ENCODE peak calls at places on chromosomes 12 and 14, in ten cellular contexts. One of them, this sample, is unnamed.

GRCh38 chr12:132952371-132953162 is 3.5 kb downstream of the ZNF605 start:
- DNase-seq in foreskin melanocyte: no peak
- DNase-seq in activated naive CD4-positive, alpha-beta T cell treated with anti-CD3 and anti-CD28 coated beads for 36 hours: no peak
- DNase-seq in right atrium auricular region: no peak
- DNase-seq in midbrain: no peak
- DNase-seq in stimulated activated CD8-positive, alpha-beta memory T cell treated with anti-CD3 and anti-CD28 coated beads, Interleukin-15, amount 100 ng/mL, for 24 hours: no peak
- DNase-seq in activated T-cell treated with anti-CD3 and anti-CD28 coated beads for 1 hour: no peak
- DNase-seq in ELR: no peak
- DNase-seq in LHCN-M2: no peak
- DNase-seq in SW 1271: no peak
- DNase-seq in this sample: no peak

GRCh38 chr12:2642176-2642892 is 152.4 kb upstream of the FKBP4 start:
- DNase-seq in foreskin melanocyte: no peak
- DNase-seq in activated naive CD4-positive, alpha-beta T cell treated with anti-CD3 and anti-CD28 coated beads for 36 hours: peak
- DNase-seq in right atrium auricular region: no peak
- DNase-seq in midbrain: no peak
- DNase-seq in stimulated activated CD8-positive, alpha-beta memory T cell treated with anti-CD3 and anti-CD28 coated beads, Interleukin-15, amount 100 ng/mL, for 24 hours: no peak
- DNase-seq in activated T-cell treated with anti-CD3 and anti-CD28 coated beads for 1 hour: no peak
- DNase-seq in ELR: no peak
- DNase-seq in LHCN-M2: no peak
- DNase-seq in SW 1271: no peak
- DNase-seq in this sample: no peak

GRCh38 chr12:10408842-10409241 is 715 bp downstream of the KLRC4 start:
- DNase-seq in foreskin melanocyte: no peak
- DNase-seq in activated naive CD4-positive, alpha-beta T cell treated with anti-CD3 and anti-CD28 coated beads for 36 hours: no peak
- DNase-seq in right atrium auricular region: no peak
- DNase-seq in midbrain: no peak
- DNase-seq in stimulated activated CD8-positive, alpha-beta memory T cell treated with anti-CD3 and anti-CD28 coated beads, Interleukin-15, amount 100 ng/mL, for 24 hours: no peak
- DNase-seq in activated T-cell treated with anti-CD3 and anti-CD28 coated beads for 1 hour: no peak
- DNase-seq in ELR: no peak
- DNase-seq in LHCN-M2: no peak
- DNase-seq in SW 1271: no peak
- DNase-seq in this sample: no peak

GRCh38 chr14:75489480-75489837 is 32.8 kb upstream of the BATF start:
- DNase-seq in foreskin melanocyte: no peak
- DNase-seq in activated naive CD4-positive, alpha-beta T cell treated with anti-CD3 and anti-CD28 coated beads for 36 hours: no peak
- DNase-seq in right atrium auricular region: peak
- DNase-seq in midbrain: no peak
- DNase-seq in stimulated activated CD8-positive, alpha-beta memory T cell treated with anti-CD3 and anti-CD28 coated beads, Interleukin-15, amount 100 ng/mL, for 24 hours: no peak
- DNase-seq in activated T-cell treated with anti-CD3 and anti-CD28 coated beads for 1 hour: no peak
- DNase-seq in ELR: no peak
- DNase-seq in LHCN-M2: no peak
- DNase-seq in SW 1271: no peak
- DNase-seq in this sample: no peak

GRCh38 chr12:29428630-29429029 is 47.7 kb upstream of the ERGIC2 start:
- DNase-seq in foreskin melanocyte: peak
- DNase-seq in activated naive CD4-positive, alpha-beta T cell treated with anti-CD3 and anti-CD28 coated beads for 36 hours: peak
- DNase-seq in right atrium auricular region: no peak
- DNase-seq in midbrain: no peak
- DNase-seq in stimulated activated CD8-positive, alpha-beta memory T cell treated with anti-CD3 and anti-CD28 coated beads, Interleukin-15, amount 100 ng/mL, for 24 hours: no peak
- DNase-seq in activated T-cell treated with anti-CD3 and anti-CD28 coated beads for 1 hour: no peak
- DNase-seq in ELR: peak
- DNase-seq in LHCN-M2: peak
- DNase-seq in SW 1271: no peak
- DNase-seq in this sample: no peak

GRCh38 chr14:75274899-75275569 is 3.6 kb upstream of the FOS start:
- DNase-seq in foreskin melanocyte: peak
- DNase-seq in activated naive CD4-positive, alpha-beta T cell treated with anti-CD3 and anti-CD28 coated beads for 36 hours: peak
- DNase-seq in right atrium auricular region: peak
- DNase-seq in midbrain: peak
- DNase-seq in stimulated activated CD8-positive, alpha-beta memory T cell treated with anti-CD3 and anti-CD28 coated beads, Interleukin-15, amount 100 ng/mL, for 24 hours: no peak
- DNase-seq in activated T-cell treated with anti-CD3 and anti-CD28 coated beads for 1 hour: no peak
- DNase-seq in ELR: no peak
- DNase-seq in LHCN-M2: no peak
- DNase-seq in SW 1271: no peak
- DNase-seq in this sample: no peak

GRCh38 chr14:88614218-88614907 is 51.5 kb downstream of the ZC3H14 start:
- DNase-seq in foreskin melanocyte: no peak
- DNase-seq in activated naive CD4-positive, alpha-beta T cell treated with anti-CD3 and anti-CD28 coated beads for 36 hours: no peak
- DNase-seq in right atrium auricular region: no peak
- DNase-seq in midbrain: no peak
- DNase-seq in stimulated activated CD8-positive, alpha-beta memory T cell treated with anti-CD3 and anti-CD28 coated beads, Interleukin-15, amount 100 ng/mL, for 24 hours: no peak
- DNase-seq in activated T-cell treated with anti-CD3 and anti-CD28 coated beads for 1 hour: no peak
- DNase-seq in ELR: peak
- DNase-seq in LHCN-M2: peak
- DNase-seq in SW 1271: no peak
- DNase-seq in this sample: no peak

GRCh38 chr14:91892918-91893527 is 25.7 kb upstream of the TC2N start:
- DNase-seq in foreskin melanocyte: no peak
- DNase-seq in activated naive CD4-positive, alpha-beta T cell treated with anti-CD3 and anti-CD28 coated beads for 36 hours: peak
- DNase-seq in right atrium auricular region: no peak
- DNase-seq in midbrain: peak
- DNase-seq in stimulated activated CD8-positive, alpha-beta memory T cell treated with anti-CD3 and anti-CD28 coated beads, Interleukin-15, amount 100 ng/mL, for 24 hours: no peak
- DNase-seq in activated T-cell treated with anti-CD3 and anti-CD28 coated beads for 1 hour: no peak
- DNase-seq in ELR: peak
- DNase-seq in LHCN-M2: peak
- DNase-seq in SW 1271: no peak
- DNase-seq in this sample: peak

GRCh38 chr12:14833952-14834351 is 9.4 kb downstream of the ART4 start:
- DNase-seq in foreskin melanocyte: no peak
- DNase-seq in activated naive CD4-positive, alpha-beta T cell treated with anti-CD3 and anti-CD28 coated beads for 36 hours: no peak
- DNase-seq in right atrium auricular region: no peak
- DNase-seq in midbrain: no peak
- DNase-seq in stimulated activated CD8-positive, alpha-beta memory T cell treated with anti-CD3 and anti-CD28 coated beads, Interleukin-15, amount 100 ng/mL, for 24 hours: no peak
- DNase-seq in activated T-cell treated with anti-CD3 and anti-CD28 coated beads for 1 hour: no peak
- DNase-seq in ELR: peak
- DNase-seq in LHCN-M2: peak
- DNase-seq in SW 1271: no peak
- DNase-seq in this sample: no peak

GRCh38 chr12:124720687-124721500 is 142.8 kb downstream of the SCARB1 start:
- DNase-seq in foreskin melanocyte: no peak
- DNase-seq in activated naive CD4-positive, alpha-beta T cell treated with anti-CD3 and anti-CD28 coated beads for 36 hours: peak
- DNase-seq in right atrium auricular region: no peak
- DNase-seq in midbrain: peak
- DNase-seq in stimulated activated CD8-positive, alpha-beta memory T cell treated with anti-CD3 and anti-CD28 coated beads, Interleukin-15, amount 100 ng/mL, for 24 hours: no peak
- DNase-seq in activated T-cell treated with anti-CD3 and anti-CD28 coated beads for 1 hour: no peak
- DNase-seq in ELR: peak
- DNase-seq in LHCN-M2: peak
- DNase-seq in SW 1271: no peak
- DNase-seq in this sample: no peak

GRCh38 chr12:132495165-132495544 is 5.2 kb downstream of the FBRSL1 start:
- DNase-seq in foreskin melanocyte: no peak
- DNase-seq in activated naive CD4-positive, alpha-beta T cell treated with anti-CD3 and anti-CD28 coated beads for 36 hours: no peak
- DNase-seq in right atrium auricular region: no peak
- DNase-seq in midbrain: no peak
- DNase-seq in stimulated activated CD8-positive, alpha-beta memory T cell treated with anti-CD3 and anti-CD28 coated beads, Interleukin-15, amount 100 ng/mL, for 24 hours: no peak
- DNase-seq in activated T-cell treated with anti-CD3 and anti-CD28 coated beads for 1 hour: no peak
- DNase-seq in ELR: no peak
- DNase-seq in LHCN-M2: no peak
- DNase-seq in SW 1271: no peak
- DNase-seq in this sample: no peak

GRCh38 chr12:26953447-26953846 is 15.2 kb downstream of the FGFR1OP2 start:
- DNase-seq in foreskin melanocyte: no peak
- DNase-seq in activated naive CD4-positive, alpha-beta T cell treated with anti-CD3 and anti-CD28 coated beads for 36 hours: no peak
- DNase-seq in right atrium auricular region: peak
- DNase-seq in midbrain: no peak
- DNase-seq in stimulated activated CD8-positive, alpha-beta memory T cell treated with anti-CD3 and anti-CD28 coated beads, Interleukin-15, amount 100 ng/mL, for 24 hours: no peak
- DNase-seq in activated T-cell treated with anti-CD3 and anti-CD28 coated beads for 1 hour: no peak
- DNase-seq in ELR: no peak
- DNase-seq in LHCN-M2: no peak
- DNase-seq in SW 1271: no peak
- DNase-seq in this sample: no peak

GRCh38 chr14:89283327-89284060 is 133.5 kb downstream of the FOXN3 start:
- DNase-seq in foreskin melanocyte: no peak
- DNase-seq in activated naive CD4-positive, alpha-beta T cell treated with anti-CD3 and anti-CD28 coated beads for 36 hours: peak
- DNase-seq in right atrium auricular region: no peak
- DNase-seq in midbrain: no peak
- DNase-seq in stimulated activated CD8-positive, alpha-beta memory T cell treated with anti-CD3 and anti-CD28 coated beads, Interleukin-15, amount 100 ng/mL, for 24 hours: no peak
- DNase-seq in activated T-cell treated with anti-CD3 and anti-CD28 coated beads for 1 hour: no peak
- DNase-seq in ELR: no peak
- DNase-seq in LHCN-M2: no peak
- DNase-seq in SW 1271: no peak
- DNase-seq in this sample: peak

GRCh38 chr12:15787801-15788200 is 1.4 kb downstream of the EPS8 start:
- DNase-seq in foreskin melanocyte: no peak
- DNase-seq in activated naive CD4-positive, alpha-beta T cell treated with anti-CD3 and anti-CD28 coated beads for 36 hours: no peak
- DNase-seq in right atrium auricular region: no peak
- DNase-seq in midbrain: no peak
- DNase-seq in stimulated activated CD8-positive, alpha-beta memory T cell treated with anti-CD3 and anti-CD28 coated beads, Interleukin-15, amount 100 ng/mL, for 24 hours: no peak
- DNase-seq in activated T-cell treated with anti-CD3 and anti-CD28 coated beads for 1 hour: no peak
- DNase-seq in ELR: no peak
- DNase-seq in LHCN-M2: no peak
- DNase-seq in SW 1271: no peak
- DNase-seq in this sample: no peak

GRCh38 chr12:42730286-42730685 is 140.7 kb upstream of the PRICKLE1 start:
- DNase-seq in foreskin melanocyte: no peak
- DNase-seq in activated naive CD4-positive, alpha-beta T cell treated with anti-CD3 and anti-CD28 coated beads for 36 hours: no peak
- DNase-seq in right atrium auricular region: no peak
- DNase-seq in midbrain: no peak
- DNase-seq in stimulated activated CD8-positive, alpha-beta memory T cell treated with anti-CD3 and anti-CD28 coated beads, Interleukin-15, amount 100 ng/mL, for 24 hours: no peak
- DNase-seq in activated T-cell treated with anti-CD3 and anti-CD28 coated beads for 1 hour: no peak
- DNase-seq in ELR: no peak
- DNase-seq in LHCN-M2: no peak
- DNase-seq in SW 1271: no peak
- DNase-seq in this sample: no peak

GRCh38 chr14:37089410-37089809 is 83.0 kb downstream of the SLC25A21 start:
- DNase-seq in foreskin melanocyte: no peak
- DNase-seq in activated naive CD4-positive, alpha-beta T cell treated with anti-CD3 and anti-CD28 coated beads for 36 hours: no peak
- DNase-seq in right atrium auricular region: no peak
- DNase-seq in midbrain: no peak
- DNase-seq in stimulated activated CD8-positive, alpha-beta memory T cell treated with anti-CD3 and anti-CD28 coated beads, Interleukin-15, amount 100 ng/mL, for 24 hours: no peak
- DNase-seq in activated T-cell treated with anti-CD3 and anti-CD28 coated beads for 1 hour: no peak
- DNase-seq in ELR: no peak
- DNase-seq in LHCN-M2: no peak
- DNase-seq in SW 1271: no peak
- DNase-seq in this sample: no peak

GRCh38 chr12:9702239-9702638 is 30.7 kb downstream of the CLECL1 start:
- DNase-seq in foreskin melanocyte: no peak
- DNase-seq in activated naive CD4-positive, alpha-beta T cell treated with anti-CD3 and anti-CD28 coated beads for 36 hours: peak
- DNase-seq in right atrium auricular region: no peak
- DNase-seq in midbrain: no peak
- DNase-seq in stimulated activated CD8-positive, alpha-beta memory T cell treated with anti-CD3 and anti-CD28 coated beads, Interleukin-15, amount 100 ng/mL, for 24 hours: no peak
- DNase-seq in activated T-cell treated with anti-CD3 and anti-CD28 coated beads for 1 hour: no peak
- DNase-seq in ELR: no peak
- DNase-seq in LHCN-M2: no peak
- DNase-seq in SW 1271: no peak
- DNase-seq in this sample: peak

GRCh38 chr12:6692888-6693287 is 3.7 kb upstream of the ZNF384 start:
- DNase-seq in foreskin melanocyte: no peak
- DNase-seq in activated naive CD4-positive, alpha-beta T cell treated with anti-CD3 and anti-CD28 coated beads for 36 hours: no peak
- DNase-seq in right atrium auricular region: no peak
- DNase-seq in midbrain: no peak
- DNase-seq in stimulated activated CD8-positive, alpha-beta memory T cell treated with anti-CD3 and anti-CD28 coated beads, Interleukin-15, amount 100 ng/mL, for 24 hours: no peak
- DNase-seq in activated T-cell treated with anti-CD3 and anti-CD28 coated beads for 1 hour: no peak
- DNase-seq in ELR: no peak
- DNase-seq in LHCN-M2: no peak
- DNase-seq in SW 1271: no peak
- DNase-seq in this sample: no peak

GRCh38 chr14:64363265-64363840 is 24.8 kb upstream of the MTHFD1 start:
- DNase-seq in foreskin melanocyte: peak
- DNase-seq in activated naive CD4-positive, alpha-beta T cell treated with anti-CD3 and anti-CD28 coated beads for 36 hours: no peak
- DNase-seq in right atrium auricular region: no peak
- DNase-seq in midbrain: no peak
- DNase-seq in stimulated activated CD8-positive, alpha-beta memory T cell treated with anti-CD3 and anti-CD28 coated beads, Interleukin-15, amount 100 ng/mL, for 24 hours: no peak
- DNase-seq in activated T-cell treated with anti-CD3 and anti-CD28 coated beads for 1 hour: no peak
- DNase-seq in ELR: peak
- DNase-seq in LHCN-M2: peak
- DNase-seq in SW 1271: no peak
- DNase-seq in this sample: no peak

GRCh38 chr12:107761502-107761904 is 566 bp upstream of the PRDM4 start:
- DNase-seq in foreskin melanocyte: no peak
- DNase-seq in activated naive CD4-positive, alpha-beta T cell treated with anti-CD3 and anti-CD28 coated beads for 36 hours: no peak
- DNase-seq in right atrium auricular region: no peak
- DNase-seq in midbrain: peak
- DNase-seq in stimulated activated CD8-positive, alpha-beta memory T cell treated with anti-CD3 and anti-CD28 coated beads, Interleukin-15, amount 100 ng/mL, for 24 hours: no peak
- DNase-seq in activated T-cell treated with anti-CD3 and anti-CD28 coated beads for 1 hour: no peak
- DNase-seq in ELR: peak
- DNase-seq in LHCN-M2: no peak
- DNase-seq in SW 1271: no peak
- DNase-seq in this sample: peak

GRCh38 chr12:110677206-110677911 is 11.6 kb downstream of the HVCN1 start:
- DNase-seq in foreskin melanocyte: no peak
- DNase-seq in activated naive CD4-positive, alpha-beta T cell treated with anti-CD3 and anti-CD28 coated beads for 36 hours: no peak
- DNase-seq in right atrium auricular region: no peak
- DNase-seq in midbrain: peak
- DNase-seq in stimulated activated CD8-positive, alpha-beta memory T cell treated with anti-CD3 and anti-CD28 coated beads, Interleukin-15, amount 100 ng/mL, for 24 hours: no peak
- DNase-seq in activated T-cell treated with anti-CD3 and anti-CD28 coated beads for 1 hour: no peak
- DNase-seq in ELR: no peak
- DNase-seq in LHCN-M2: peak
- DNase-seq in SW 1271: no peak
- DNase-seq in this sample: no peak

GRCh38 chr14:34693228-34693939 is 21.0 kb downstream of the CFL2 start:
- DNase-seq in foreskin melanocyte: no peak
- DNase-seq in activated naive CD4-positive, alpha-beta T cell treated with anti-CD3 and anti-CD28 coated beads for 36 hours: peak
- DNase-seq in right atrium auricular region: no peak
- DNase-seq in midbrain: no peak
- DNase-seq in stimulated activated CD8-positive, alpha-beta memory T cell treated with anti-CD3 and anti-CD28 coated beads, Interleukin-15, amount 100 ng/mL, for 24 hours: no peak
- DNase-seq in activated T-cell treated with anti-CD3 and anti-CD28 coated beads for 1 hour: no peak
- DNase-seq in ELR: no peak
- DNase-seq in LHCN-M2: no peak
- DNase-seq in SW 1271: no peak
- DNase-seq in this sample: peak

GRCh38 chr12:20220339-20220738 is 148.0 kb upstream of the PDE3A start:
- DNase-seq in foreskin melanocyte: peak
- DNase-seq in activated naive CD4-positive, alpha-beta T cell treated with anti-CD3 and anti-CD28 coated beads for 36 hours: no peak
- DNase-seq in right atrium auricular region: no peak
- DNase-seq in midbrain: no peak
- DNase-seq in stimulated activated CD8-positive, alpha-beta memory T cell treated with anti-CD3 and anti-CD28 coated beads, Interleukin-15, amount 100 ng/mL, for 24 hours: no peak
- DNase-seq in activated T-cell treated with anti-CD3 and anti-CD28 coated beads for 1 hour: no peak
- DNase-seq in ELR: peak
- DNase-seq in LHCN-M2: peak
- DNase-seq in SW 1271: no peak
- DNase-seq in this sample: no peak

GRCh38 chr12:90958995-90959394 is 4.0 kb upstream of the CCER1 start:
- DNase-seq in foreskin melanocyte: no peak
- DNase-seq in activated naive CD4-positive, alpha-beta T cell treated with anti-CD3 and anti-CD28 coated beads for 36 hours: no peak
- DNase-seq in right atrium auricular region: no peak
- DNase-seq in midbrain: peak
- DNase-seq in stimulated activated CD8-positive, alpha-beta memory T cell treated with anti-CD3 and anti-CD28 coated beads, Interleukin-15, amount 100 ng/mL, for 24 hours: no peak
- DNase-seq in activated T-cell treated with anti-CD3 and anti-CD28 coated beads for 1 hour: no peak
- DNase-seq in ELR: peak
- DNase-seq in LHCN-M2: peak
- DNase-seq in SW 1271: no peak
- DNase-seq in this sample: no peak

GRCh38 chr14:75201087-75201486 is 24.7 kb upstream of the TMED10 start:
- DNase-seq in foreskin melanocyte: no peak
- DNase-seq in activated naive CD4-positive, alpha-beta T cell treated with anti-CD3 and anti-CD28 coated beads for 36 hours: no peak
- DNase-seq in right atrium auricular region: no peak
- DNase-seq in midbrain: no peak
- DNase-seq in stimulated activated CD8-positive, alpha-beta memory T cell treated with anti-CD3 and anti-CD28 coated beads, Interleukin-15, amount 100 ng/mL, for 24 hours: no peak
- DNase-seq in activated T-cell treated with anti-CD3 and anti-CD28 coated beads for 1 hour: no peak
- DNase-seq in ELR: no peak
- DNase-seq in LHCN-M2: no peak
- DNase-seq in SW 1271: no peak
- DNase-seq in this sample: no peak

GRCh38 chr14:104941508-104942365 is 17.1 kb downstream of the PLD4 start:
- DNase-seq in foreskin melanocyte: no peak
- DNase-seq in activated naive CD4-positive, alpha-beta T cell treated with anti-CD3 and anti-CD28 coated beads for 36 hours: no peak
- DNase-seq in right atrium auricular region: no peak
- DNase-seq in midbrain: no peak
- DNase-seq in stimulated activated CD8-positive, alpha-beta memory T cell treated with anti-CD3 and anti-CD28 coated beads, Interleukin-15, amount 100 ng/mL, for 24 hours: no peak
- DNase-seq in activated T-cell treated with anti-CD3 and anti-CD28 coated beads for 1 hour: no peak
- DNase-seq in ELR: no peak
- DNase-seq in LHCN-M2: no peak
- DNase-seq in SW 1271: no peak
- DNase-seq in this sample: no peak

GRCh38 chr12:16437926-16438325 is 90.5 kb downstream of the MGST1 start:
- DNase-seq in foreskin melanocyte: no peak
- DNase-seq in activated naive CD4-positive, alpha-beta T cell treated with anti-CD3 and anti-CD28 coated beads for 36 hours: no peak
- DNase-seq in right atrium auricular region: no peak
- DNase-seq in midbrain: no peak
- DNase-seq in stimulated activated CD8-positive, alpha-beta memory T cell treated with anti-CD3 and anti-CD28 coated beads, Interleukin-15, amount 100 ng/mL, for 24 hours: no peak
- DNase-seq in activated T-cell treated with anti-CD3 and anti-CD28 coated beads for 1 hour: no peak
- DNase-seq in ELR: no peak
- DNase-seq in LHCN-M2: no peak
- DNase-seq in SW 1271: no peak
- DNase-seq in this sample: no peak

GRCh38 chr12:106080111-106080732 is 58.5 kb downstream of the NUAK1 start:
- DNase-seq in foreskin melanocyte: peak
- DNase-seq in activated naive CD4-positive, alpha-beta T cell treated with anti-CD3 and anti-CD28 coated beads for 36 hours: no peak
- DNase-seq in right atrium auricular region: no peak
- DNase-seq in midbrain: no peak
- DNase-seq in stimulated activated CD8-positive, alpha-beta memory T cell treated with anti-CD3 and anti-CD28 coated beads, Interleukin-15, amount 100 ng/mL, for 24 hours: no peak
- DNase-seq in activated T-cell treated with anti-CD3 and anti-CD28 coated beads for 1 hour: no peak
- DNase-seq in ELR: no peak
- DNase-seq in LHCN-M2: peak
- DNase-seq in SW 1271: no peak
- DNase-seq in this sample: no peak